ENCODE peak calls at places on chromosomes 7 and 10, in six cellular contexts. F, K, Z, Y, G and D are unnamed samples.

GRCh38 chr7:132059141-132059540 is 502.7 kb upstream of the PODXL start:
- DNase-seq in Y (no peak), Z (no peak), F (no peak), K (no peak), G (no peak), D (no peak)

GRCh38 chr7:26574476-26574875 is 282.8 kb downstream of the SNX10 start:
- DNase-seq in Y (no peak), G (no peak), F (no peak), Z (no peak), K (no peak), D (no peak)

GRCh38 chr7:24075426-24075810 is 208.6 kb upstream of the NPY start:
- DNase-seq in K (no peak), Y (no peak), Z (no peak), G (no peak), F (no peak), D (no peak)

GRCh38 chr7:7099584-7100014 is 82.7 kb upstream of the C1GALT1 start:
- DNase-seq in Y (no peak), F (peak), Z (peak), G (peak), K (no peak), D (no peak)

GRCh38 chr10:34956756-34957155 is 133.4 kb downstream of the CUL2 start:
- DNase-seq in Y (no peak), Z (no peak), K (no peak), F (no peak), G (no peak), D (no peak)

GRCh38 chr10:3424102-3424803 is 251.7 kb upstream of the PITRM1 start:
- DNase-seq in G (no peak), Y (no peak), Z (peak), F (peak), K (no peak), D (no peak)

GRCh38 chr10:44776181-44776580 is 135.0 kb upstream of the TMEM72 start:
- DNase-seq in G (no peak), Y (no peak), F (no peak), K (no peak), Z (no peak), D (no peak)

GRCh38 chr10:3764626-3765375 is 20.2 kb downstream of the KLF6 start:
- DNase-seq in Z (no peak), Y (peak), G (no peak), F (peak), K (no peak), D (peak)

GRCh38 chr7:86202833-86203232 is 440.9 kb upstream of the GRM3 start:
- DNase-seq in Z (no peak), G (no peak), K (no peak), Y (no peak), F (no peak), D (no peak)

GRCh38 chr10:79399242-79399831 is 46.1 kb downstream of the ZCCHC24 start:
- DNase-seq in Y (no peak), F (peak), Z (peak), G (peak), K (no peak), D (no peak)

GRCh38 chr10:112899396-112900065 is 50.5 kb upstream of the TCF7L2 start:
- DNase-seq in Y (no peak), K (no peak), G (no peak), Z (no peak), F (no peak), D (no peak)

GRCh38 chr10:121592155-121592890 is 5.9 kb downstream of the FGFR2 start:
- DNase-seq in Y (no peak), F (no peak), K (no peak), G (no peak), Z (no peak), D (no peak)